ENCODE peak calls at places on chromosomes 16 and 17, in ten cellular contexts. P is left ventricle myocardium inferior, T is GM12878, K is NB4, I is fibroblast of pulmonary artery, L is mucosa of descending colon, U is AG09309, J is GM23338, H is mammary epithelial cell, S is foreskin fibroblast. Z is an unnamed sample.

GRCh38 chr17:33523577-33523981 is 230.5 kb upstream of the ASIC2 start:
- DNase-seq in L (no peak), T (no peak), I (peak), S (no peak), K (peak), H (peak), P (no peak), J (no peak), U (no peak), Z (peak)

GRCh38 chr16:69412287-69412686 is 12.1 kb upstream of the CYB5B start:
- DNase-seq in J (no peak), P (no peak), U (no peak), T (no peak), H (no peak), S (no peak), I (peak), K (no peak), L (no peak), Z (peak)

GRCh38 chr17:50549256-50549941 is 2.4 kb downstream of the SPATA20 start:
- DNase-seq in I (no peak), S (no peak), J (no peak), P (no peak), H (no peak), U (no peak), T (no peak), L (no peak), K (no peak), Z (no peak)

GRCh38 chr16:23907457-23907902 is 71.7 kb downstream of the PRKCB start:
- DNase-seq in H (no peak), K (no peak), U (no peak), J (no peak), T (no peak), L (no peak), S (no peak), P (no peak), I (no peak), Z (no peak)

GRCh38 chr16:14559809-14560227 is 70.2 kb downstream of the PARN start:
- DNase-seq in U (no peak), S (peak), J (no peak), H (no peak), K (peak), T (no peak), I (peak), L (no peak), P (no peak), Z (no peak)

GRCh38 chr17:72467841-72468653 is 347.2 kb downstream of the SOX9 start:
- DNase-seq in S (peak), J (peak), K (no peak), T (no peak), U (peak), L (peak), I (peak), H (peak), P (peak), Z (peak)

GRCh38 chr17:48990882-48991357 is 6.3 kb upstream of the IGF2BP1 start:
- DNase-seq in P (no peak), J (peak), T (no peak), U (no peak), H (no peak), I (no peak), L (no peak), S (no peak), K (no peak), Z (no peak)

GRCh38 chr16:78462261-78463208 is 363.1 kb downstream of the WWOX start:
- DNase-seq in U (no peak), H (no peak), J (no peak), T (no peak), L (no peak), S (no peak), K (no peak), I (no peak), P (no peak), Z (no peak)

GRCh38 chr17:70271672-70272071 is 102.3 kb downstream of the KCNJ2 start:
- DNase-seq in P (no peak), I (no peak), J (no peak), H (peak), K (no peak), L (no peak), T (no peak), U (no peak), S (no peak), Z (no peak)

GRCh38 chr16:19810817-19811731 is 73.6 kb downstream of the GPRC5B start:
- DNase-seq in U (no peak), J (no peak), S (peak), P (no peak), K (no peak), I (peak), T (no peak), L (no peak), H (peak), Z (peak)

GRCh38 chr17:80732268-80732667 is 187.6 kb downstream of the RPTOR start:
- DNase-seq in I (no peak), H (no peak), S (peak), P (no peak), U (peak), J (no peak), L (no peak), K (no peak), T (no peak), Z (peak)

GRCh38 chr17:17381438-17382059 is 78.4 kb downstream of the NT5M start:
- DNase-seq in P (no peak), U (no peak), L (no peak), J (no peak), K (no peak), I (no peak), S (no peak), H (no peak), T (no peak), Z (no peak)

GRCh38 chr16:89621698-89622409 is 8.4 kb downstream of the DPEP1 start:
- DNase-seq in S (no peak), T (no peak), H (no peak), L (no peak), I (no peak), P (no peak), K (no peak), J (no peak), U (no peak), Z (no peak)

GRCh38 chr17:29243792-29244191 is 2.9 kb upstream of the CRYBA1 start:
- DNase-seq in T (no peak), H (peak), P (no peak), L (no peak), S (peak), I (peak), J (peak), K (peak), U (no peak), Z (peak)

GRCh38 chr16:51359141-51359960 is 208.3 kb upstream of the SALL1 start:
- DNase-seq in I (no peak), T (no peak), S (peak), P (peak), U (no peak), K (no peak), J (peak), L (no peak), H (no peak), Z (no peak)

GRCh38 chr16:50862818-50863672 is 121.2 kb downstream of the CYLD start:
- DNase-seq in J (no peak), K (no peak), L (no peak), I (no peak), S (no peak), T (no peak), H (no peak), U (no peak), P (no peak), Z (no peak)

GRCh38 chr16:30395992-30396560 is 856 bp downstream of the ZNF48 start:
- DNase-seq in U (no peak), K (peak), L (no peak), S (no peak), T (no peak), I (no peak), P (no peak), J (no peak), H (no peak), Z (no peak)

GRCh38 chr17:62792122-62792800 is 15.9 kb downstream of the MARCHF10 start:
- DNase-seq in J (no peak), K (peak), L (no peak), U (peak), S (peak), H (peak), I (peak), P (no peak), T (no peak), Z (peak)

GRCh38 chr16:1300664-1301476 is 8.6 kb upstream of the UBE2I start:
- DNase-seq in U (no peak), J (peak), T (no peak), I (peak), L (peak), P (peak), K (peak), S (peak), H (peak), Z (peak)

GRCh38 chr16:2816751-2817495 is at the start of gene PRSS21:
- DNase-seq in L (no peak), I (no peak), U (no peak), J (peak), T (no peak), S (no peak), K (peak), H (no peak), P (no peak), Z (no peak)

GRCh38 chr17:45145035-45145389 is 3.3 kb upstream of the HEXIM1 start:
- DNase-seq in L (no peak), I (no peak), H (no peak), S (no peak), T (no peak), U (no peak), P (peak), K (no peak), J (no peak), Z (no peak)

GRCh38 chr16:74499114-74499513 is 77.8 kb upstream of the CLEC18B start:
- DNase-seq in I (no peak), S (no peak), J (no peak), T (no peak), L (no peak), P (no peak), K (no peak), U (no peak), H (no peak), Z (no peak)

GRCh38 chr16:27617678-27618077 is 67.7 kb downstream of the KATNIP start:
- DNase-seq in U (no peak), H (no peak), K (no peak), T (no peak), P (no peak), L (no peak), J (no peak), I (no peak), S (no peak), Z (no peak)

GRCh38 chr16:49441366-49441780 is 67.8 kb downstream of the C16orf78 start:
- DNase-seq in J (peak), P (peak), H (no peak), I (peak), T (peak), S (no peak), K (peak), L (peak), U (no peak), Z (no peak)
- H3K4me3 ChIP-seq in J (no peak), P (peak), H (no peak), I (no peak), T (peak), S (no peak), K (no peak), L (no peak), U (no peak), Z (no peak)

GRCh38 chr17:39655105-39655504 is 10.0 kb upstream of the TCAP start:
- DNase-seq in T (no peak), J (no peak), P (no peak), H (no peak), S (no peak), K (no peak), I (no peak), U (no peak), L (no peak), Z (no peak)
- TF ChIP-seq CTCF in T (no peak), J (no peak), P (no peak), H (no peak), S (no peak), K (no peak), I (no peak), U (no peak), L (no peak), Z (no peak)

GRCh38 chr17:39628655-39629493 is 2.1 kb downstream of the PPP1R1B start:
- DNase-seq in T (no peak), I (no peak), P (no peak), K (no peak), H (no peak), L (peak), S (no peak), U (no peak), J (no peak), Z (no peak)
- H3K4me3 ChIP-seq in T (no peak), I (no peak), P (no peak), K (no peak), H (no peak), L (no peak), S (no peak), U (no peak), J (peak), Z (no peak)

GRCh38 chr16:49857423-49858181 is 1.7 kb upstream of the ZNF423 start:
- DNase-seq in K (peak), S (peak), I (peak), T (no peak), J (peak), U (no peak), P (peak), H (peak), L (peak), Z (peak)
- TF ChIP-seq CTCF in K (peak), S (peak), I (peak), T (peak), J (peak), U (peak), P (peak), H (peak), L (peak), Z (peak)

GRCh38 chr17:2214887-2215615 is 88.5 kb downstream of the SMG6 start:
- DNase-seq in S (peak), H (no peak), I (peak), U (no peak), P (peak), K (no peak), L (no peak), T (no peak), J (no peak), Z (peak)
- H3K4me3 ChIP-seq in S (peak), H (no peak), I (peak), U (peak), P (peak), K (no peak), L (no peak), T (peak), J (peak), Z (peak)

GRCh38 chr17:39246274-39246673 is 20.5 kb upstream of the STAC2 start:
- DNase-seq in J (peak), S (no peak), K (no peak), T (no peak), I (no peak), H (no peak), P (no peak), U (no peak), L (no peak), Z (no peak)
- TF ChIP-seq CTCF in J (no peak), S (no peak), K (no peak), T (no peak), I (no peak), H (peak), P (no peak), U (no peak), L (no peak), Z (peak)

DNA sequence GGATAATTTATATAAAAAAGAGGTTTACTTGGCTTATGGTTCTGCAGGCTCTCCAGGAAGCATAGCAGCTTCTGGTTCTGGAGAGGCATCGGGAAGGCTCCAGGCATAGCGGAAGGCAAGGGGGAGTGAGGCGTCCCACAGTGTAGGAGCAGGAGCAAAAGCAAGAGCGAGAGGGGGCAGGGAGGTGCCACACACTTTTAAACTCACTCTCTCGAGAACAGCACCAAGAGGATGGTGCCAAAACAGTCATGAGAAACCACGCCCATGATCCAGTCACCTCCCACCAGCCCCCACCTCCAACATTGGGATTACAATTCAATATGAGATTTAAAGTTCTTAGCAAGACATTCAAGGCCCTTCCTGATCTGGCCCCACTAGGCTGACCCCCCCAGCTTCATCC is 50.0 kb upstream of the LGALS9 start:
- DNase-seq in H (no peak), T (no peak), P (no peak), K (no peak), I (no peak), S (no peak), L (no peak), U (no peak), J (no peak), Z (no peak)
- H3K4me3 ChIP-seq in H (no peak), T (no peak), P (no peak), K (no peak), I (no peak), S (no peak), L (no peak), U (no peak), J (no peak), Z (no peak)

GRCh38 chr17:57401556-57402488 is 145.5 kb downstream of the MSI2 start:
- DNase-seq in I (no peak), T (no peak), U (no peak), L (no peak), H (no peak), S (no peak), P (no peak), K (peak), J (peak), Z (no peak)
- TF ChIP-seq CTCF in I (no peak), T (peak), U (no peak), L (no peak), H (peak), S (no peak), P (peak), K (peak), J (peak), Z (no peak)

DNA sequence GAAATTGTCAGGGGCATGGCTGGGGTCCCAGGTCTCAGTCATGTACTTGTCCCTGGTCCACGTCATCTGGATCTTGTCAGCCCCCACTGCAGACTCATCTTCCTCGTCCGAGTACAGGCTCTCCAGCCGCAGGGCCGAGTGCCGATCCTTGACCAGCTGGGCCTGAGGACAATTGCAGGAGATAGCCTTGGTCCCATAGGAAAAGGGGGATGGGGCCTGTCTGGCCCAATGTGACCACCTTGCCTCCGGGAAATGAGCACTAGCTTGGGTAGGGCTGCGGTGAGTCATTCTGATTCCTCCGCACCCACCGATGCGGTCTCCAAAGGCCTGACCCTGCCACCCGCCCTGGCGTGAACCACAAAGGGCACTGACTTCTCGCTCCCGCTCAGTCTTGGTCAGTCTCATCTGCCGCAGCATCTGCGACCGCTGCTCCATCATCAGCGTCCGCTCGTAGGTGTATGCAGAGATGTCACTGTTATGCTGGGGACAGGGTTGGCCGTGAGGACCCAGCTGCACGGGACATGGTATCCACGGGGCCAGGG is 1.5 kb upstream of the LCAT start:
- DNase-seq in H (no peak), L (no peak), U (no peak), K (no peak), J (no peak), T (no peak), I (no peak), S (no peak), P (no peak), Z (peak)
- H3K4me3 ChIP-seq in H (no peak), L (no peak), U (no peak), K (no peak), J (no peak), T (no peak), I (no peak), S (no peak), P (peak), Z (no peak)